ENCODE peak calls at places on chromosomes 5 and 9, in four cellular contexts. E, N, L and K are unnamed samples.

GRCh38 chr5:172339264-172340180 is 56.0 kb upstream of the UBTD2 start:
- DNase-seq in E (no peak), N (no peak), L (no peak), K (no peak)

GRCh38 chr5:56506586-56506985 is 273.5 kb upstream of the ANKRD55 start:
- DNase-seq in E (no peak), N (peak), L (no peak), K (peak)

GRCh38 chr5:150263801-150264621 is 25.6 kb downstream of the CAMK2A start:
- DNase-seq in E (no peak), N (peak), L (no peak), K (peak)

GRCh38 chr5:74313896-74314295 is 326.6 kb downstream of the ENC1 start:
- DNase-seq in E (no peak), N (no peak), L (no peak), K (no peak)

GRCh38 chr5:167355370-167355769 is 936.1 kb upstream of the WWC1 start:
- DNase-seq in E (no peak), N (no peak), L (no peak), K (no peak)

GRCh38 chr5:59212596-59212995 is 629.7 kb downstream of the RAB3C start:
- DNase-seq in E (no peak), N (no peak), L (no peak), K (no peak)

GRCh38 chr5:87169300-87169991 is 98.2 kb upstream of the RASA1 start:
- DNase-seq in E (no peak), N (peak), L (no peak), K (no peak)

GRCh38 chr5:1192971-1193590 is 8.3 kb upstream of the SLC6A19 start:
- DNase-seq in E (no peak), N (no peak), L (no peak), K (no peak)

GRCh38 chr5:36638056-36638455 is 31.6 kb downstream of the SLC1A3 start:
- DNase-seq in E (no peak), N (no peak), L (no peak), K (peak)

GRCh38 chr5:177608243-177609075 is 8.5 kb downstream of the B4GALT7 start:
- DNase-seq in E (no peak), N (no peak), L (no peak), K (no peak)

GRCh38 chr9:19552282-19552681 is 143.5 kb downstream of the ACER2 start:
- DNase-seq in E (no peak), N (no peak), L (no peak), K (no peak)

GRCh38 chr5:40572947-40573346 is 106.8 kb upstream of the PTGER4 start:
- DNase-seq in E (no peak), N (peak), L (no peak), K (peak)

GRCh38 chr5:9820696-9821449 is 190.7 kb upstream of the TAS2R1 start:
- DNase-seq in E (no peak), N (no peak), L (no peak), K (no peak)